ENCODE peak calls at places on chromosomes 4 and X, in six cellular contexts. J is esophagus muscularis mucosa; E is gastrocnemius medialis; U is neuronal stem cell; B is aorta; G is CD4-positive, CD25-positive, alpha-beta regulatory T cell. X is an unnamed sample.

GRCh38 chr4:105092768-105093167 is 53.9 kb upstream of the TET2 start:
- DNase-seq in B (no peak), J (no peak), G (no peak), E (no peak), U (no peak), X (peak; percentile 59)

GRCh38 chr4:183444953-183445543 is 612 bp downstream of the CDKN2AIP start:
- DNase-seq in J (no peak), E (peak; percentile 31), B (peak; percentile 86), U (no peak), G (peak; percentile 10), X (peak; percentile 18)

GRCh38 chrX:19798423-19798822 is 89.0 kb downstream of the SH3KBP1 start:
- DNase-seq in E (no peak), J (no peak), G (no peak), U (no peak), B (no peak), X (no peak)

GRCh38 chr4:52573551-52573950 is 85.5 kb downstream of the USP46 start:
- DNase-seq in E (no peak), J (no peak), G (no peak), U (no peak), B (no peak), X (no peak)

GRCh38 chr4:121057466-121057911 is 14.8 kb downstream of the NDNF start:
- DNase-seq in J (no peak), B (no peak), U (peak; percentile 23), E (no peak), G (no peak), X (no peak)

GRCh38 chr4:17769406-17770174 is 11.8 kb downstream of the FAM184B start:
- DNase-seq in E (peak; percentile 49), J (peak; percentile 62), B (no peak), G (no peak), U (no peak), X (peak; percentile 20)

GRCh38 chr4:18394656-18395055 is 373.1 kb upstream of the LCORL start:
- DNase-seq in J (no peak), G (no peak), B (no peak), U (no peak), E (no peak), X (no peak)

GRCh38 chr4:117623321-117623720 is 411.0 kb upstream of the NDST3 start:
- DNase-seq in B (no peak), J (no peak), E (no peak), G (no peak), U (no peak), X (no peak)

DNA sequence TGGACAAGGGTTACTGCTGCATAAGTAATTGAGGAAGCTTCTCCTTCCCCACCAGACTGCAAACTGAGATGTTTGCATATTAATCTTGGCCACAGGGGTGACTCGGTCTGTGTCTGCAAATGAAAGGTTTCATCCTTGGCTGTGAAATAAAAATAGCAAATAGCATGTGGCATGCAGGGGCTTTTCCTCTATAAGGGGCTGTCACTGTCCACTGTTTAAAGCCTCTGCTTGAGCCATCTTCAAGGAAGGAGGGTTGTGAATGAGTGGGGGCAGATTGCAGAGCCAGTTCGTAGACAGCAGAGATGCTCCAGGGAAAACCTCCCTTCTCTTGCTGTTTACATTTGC is 33.3 kb downstream of the TMSB4X start:
- DNase-seq in B (no peak), E (no peak), G (no peak), J (no peak), U (no peak), X (no peak)
- H3K27ac ChIP-seq in B (peak overlapping the region; percentile 66), E (no peak overlapping the region), G (no peak overlapping the region), J (peak overlapping the region; percentile 46), U (no peak overlapping the region), X (no peak overlapping the region)

DNA sequence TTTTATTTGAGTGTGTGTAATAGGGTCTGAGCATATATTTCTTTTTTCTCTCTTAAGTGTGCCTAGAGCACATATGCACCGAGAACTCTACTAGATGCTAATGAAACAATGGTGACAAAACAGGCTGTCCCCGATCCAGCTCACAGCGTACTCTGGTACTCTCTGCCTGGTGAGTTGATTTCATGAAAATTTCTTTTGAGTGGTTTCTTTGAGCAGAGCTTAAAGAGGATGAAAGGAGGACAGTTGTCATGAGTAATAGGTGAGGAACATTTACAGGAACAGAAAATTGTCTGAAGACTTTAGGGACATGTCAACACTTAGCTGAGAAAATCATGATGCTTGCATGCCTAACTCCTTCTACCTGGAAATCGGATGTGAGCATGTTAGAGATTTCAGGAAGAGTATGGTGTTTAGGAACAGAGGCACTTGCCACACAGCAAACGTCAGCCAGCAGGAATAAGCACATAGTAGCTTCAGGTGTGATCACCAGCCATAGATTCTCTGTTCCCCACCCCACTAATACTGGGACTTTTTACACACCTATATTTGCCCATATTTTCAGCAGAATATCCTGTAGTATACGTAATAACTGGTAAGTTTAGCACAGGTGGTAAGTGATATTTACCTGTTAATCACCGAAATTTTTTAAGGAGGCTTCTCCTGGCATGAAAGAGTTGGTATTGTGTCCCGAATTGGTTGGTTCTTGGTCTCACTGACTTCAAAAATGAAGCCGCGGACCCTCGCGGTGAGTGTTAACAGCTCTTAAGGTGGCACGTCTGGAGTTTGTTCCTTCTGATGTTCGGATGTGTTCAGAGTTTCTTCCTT is 111.1 kb downstream of the ZNF330 start:
- DNase-seq in E (no peak), J (no peak), B (no peak), G (no peak), U (no peak), X (no peak)
- H3K4me3 ChIP-seq in E (peak overlapping the region; percentile 55), J (no peak overlapping the region), B (no peak overlapping the region), G (no peak overlapping the region), U (no peak overlapping the region), X (no peak overlapping the region)

GRCh38 chrX:10492250-10492649 is 128.1 kb downstream of the MID1 start:
- DNase-seq in U (no peak), G (no peak), J (no peak), B (no peak), E (no peak), X (no peak)

GRCh38 chrX:10501606-10502005 is 118.8 kb downstream of the MID1 start:
- DNase-seq in B (no peak), E (no peak), J (no peak), U (no peak), G (no peak), X (no peak)

DNA sequence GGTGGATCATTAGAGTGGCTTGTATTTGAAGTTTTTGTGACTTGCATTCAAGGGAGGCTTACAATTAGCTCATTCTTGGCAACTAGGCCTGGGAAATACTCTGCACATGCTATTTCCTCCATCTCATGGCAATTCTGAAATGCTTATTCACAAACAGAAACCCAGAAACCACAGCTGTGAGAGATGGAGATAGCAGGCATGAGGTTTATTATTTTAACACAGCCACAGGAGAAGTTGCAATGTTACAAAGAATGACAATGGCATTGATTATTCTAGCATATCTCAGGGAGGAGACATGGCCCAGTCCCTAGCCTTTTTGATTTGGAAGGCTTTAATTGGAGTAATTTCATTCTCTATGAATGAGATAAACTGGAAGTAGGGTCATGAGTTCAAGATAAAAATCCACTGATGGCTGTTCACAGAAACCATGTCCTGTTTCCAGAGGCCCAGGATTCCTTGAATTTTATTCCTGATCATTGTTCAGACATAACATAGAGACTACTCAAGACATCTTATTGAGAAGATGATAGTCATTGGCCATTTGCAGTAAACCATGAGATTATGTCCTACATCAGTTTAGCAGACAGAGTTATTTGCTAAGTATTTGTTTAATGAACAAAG is 123.9 kb downstream of the MID1 start:
- DNase-seq in G (no peak), J (no peak), B (no peak), E (no peak), U (no peak), X (no peak)
- H3K27ac ChIP-seq in G (no peak overlapping the region), J (peak overlapping the region; percentile 18), B (no peak overlapping the region), E (no peak overlapping the region), U (no peak overlapping the region), X (peak overlapping the region; percentile 51)

GRCh38 chr4:169278669-169279068 is 7.9 kb upstream of the SH3RF1 start:
- DNase-seq in U (no peak), E (no peak), B (no peak), G (no peak), J (no peak), X (no peak)

GRCh38 chr4:169279111-169279510 is 8.4 kb upstream of the SH3RF1 start:
- DNase-seq in B (no peak), G (no peak), J (no peak), U (no peak), E (no peak), X (no peak)

GRCh38 chr4:169283114-169283509 is 12.4 kb upstream of the SH3RF1 start:
- DNase-seq in J (no peak), G (no peak), E (no peak), U (no peak), B (no peak), X (no peak)

GRCh38 chr4:169286562-169287301 is 16.0 kb upstream of the SH3RF1 start:
- DNase-seq in B (no peak), E (no peak), U (no peak), J (no peak), G (no peak), X (no peak)

DNA sequence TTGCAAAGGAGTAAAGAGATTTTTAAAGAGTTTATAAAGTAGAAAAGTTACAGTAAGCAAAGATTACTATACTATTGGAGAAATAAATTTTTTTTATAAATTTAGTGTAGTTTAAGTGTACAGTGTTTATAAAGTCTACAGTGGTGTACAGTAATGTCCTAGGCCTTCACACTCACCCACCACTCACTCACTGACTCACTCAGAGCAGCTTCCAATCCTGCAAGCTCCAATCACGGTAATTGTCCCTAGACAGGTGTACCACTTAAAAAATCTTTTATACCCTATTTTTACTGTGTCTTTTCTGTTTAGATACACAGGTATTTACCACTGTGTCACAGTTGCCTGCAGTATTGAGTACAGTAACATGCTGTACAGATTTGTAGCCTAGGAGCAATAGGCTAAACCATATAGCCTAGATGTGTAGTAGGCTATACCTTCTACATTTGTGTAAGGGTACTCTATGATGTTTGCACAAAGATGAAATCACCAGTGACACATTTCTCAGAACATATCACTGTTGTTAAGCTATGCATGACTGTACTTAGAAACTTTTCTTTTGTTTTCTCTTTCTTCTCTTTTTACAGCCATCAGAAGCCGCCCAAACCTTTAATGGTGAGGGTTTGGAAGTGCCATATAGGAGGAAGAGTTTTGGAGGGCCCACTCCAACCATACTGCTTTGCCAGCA is 11.8 kb upstream of the SH3RF1 start:
- DNase-seq in U (no peak), E (no peak), J (no peak), B (no peak), G (no peak), X (no peak)
- H3K4me3 ChIP-seq in U (no peak overlapping the region), E (no peak overlapping the region), J (no peak overlapping the region), B (no peak overlapping the region), G (no peak overlapping the region), X (no peak overlapping the region)

DNA sequence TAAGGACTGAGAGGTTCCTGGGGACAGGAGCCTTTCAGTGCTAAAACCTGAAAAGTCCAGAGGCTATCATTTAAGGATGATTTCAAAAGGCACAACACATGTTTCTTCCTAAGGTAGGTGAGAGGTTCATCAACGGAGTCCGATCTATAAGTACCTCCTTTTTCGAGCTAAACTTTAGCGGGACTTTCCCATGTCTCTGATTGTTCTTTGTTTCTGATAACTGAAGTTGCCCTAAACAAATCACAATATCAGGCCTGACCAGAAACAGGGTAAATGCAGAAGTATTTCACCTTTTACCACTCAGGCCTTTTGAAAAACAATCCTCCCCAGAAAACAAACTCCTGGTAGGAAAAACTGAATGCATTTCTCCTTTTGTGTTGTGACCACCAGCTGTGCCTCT is 17.6 kb downstream of the PIR start:
- DNase-seq in E (no peak), J (no peak), U (no peak), G (no peak), B (no peak), X (no peak)
- H3K27ac ChIP-seq in E (peak overlapping the region; percentile 42), J (no peak overlapping the region), U (no peak overlapping the region), G (no peak overlapping the region), B (no peak overlapping the region), X (no peak overlapping the region)

GRCh38 chr4:152901205-152901604 is 34.9 kb upstream of the FHDC1 start:
- DNase-seq in G (no peak), B (no peak), J (no peak), E (no peak), U (no peak), X (no peak)
- H3K4me3 ChIP-seq in G (no peak overlapping the region), B (no peak overlapping the region), J (no peak overlapping the region), E (no peak overlapping the region), U (no peak overlapping the region), X (no peak overlapping the region)